ENCODE peak calls at places on chromosome 5, in six cellular contexts. R is stimulated activated CD8-positive, alpha-beta memory T cell treated with anti-CD3 and anti-CD28 coated beads, Interleukin-12 subunit alpha, Interleukin-12 subunit beta, amount 100 ng/mL, for 1 hour; D is NCI-H460; J is heart left ventricle; S is NCI-H2081; B is left ventricle myocardium inferior. A is an unnamed sample.
A peak's percentile ranks its signal among the peaks of the same experiment; 100 is the strongest.

GRCh38 chr5:62606878-62607277 is 28.3 kb downstream of the LRRC70 start:
- DNase-seq in S (no peak), B (no peak), R (no peak), D (no peak), J (no peak), A (no peak)

GRCh38 chr5:10355071-10355889 is 1.8 kb downstream of the MARCHF6 start:
- DNase-seq in R (no peak), J (no peak), B (no peak), S (peak; percentile 62), D (no peak), A (peak; percentile 84)

GRCh38 chr5:139667730-139668063 is 19.5 kb downstream of the CXXC5 start:
- DNase-seq in R (no peak), S (no peak), B (no peak), J (no peak), D (no peak), A (no peak)

GRCh38 chr5:38404667-38405276 is 146.4 kb downstream of the EGFLAM start:
- DNase-seq in R (no peak), S (no peak), B (no peak), D (no peak), J (no peak), A (no peak)

GRCh38 chr5:179840321-179840720 is 18.3 kb downstream of the MRNIP start:
- DNase-seq in B (no peak), R (no peak), S (no peak), D (no peak), J (no peak), A (no peak)

GRCh38 chr5:61449756-61450155 is 117.7 kb downstream of the ZSWIM6 start:
- DNase-seq in R (no peak), D (no peak), S (no peak), B (no peak), J (no peak), A (no peak)

GRCh38 chr5:131224387-131225191 is 39.3 kb upstream of the CDC42SE2 start:
- DNase-seq in R (peak; percentile 2), B (peak; percentile 26), D (no peak), J (no peak), S (no peak), A (no peak)

GRCh38 chr5:142110046-142110531 is 1.5 kb downstream of the NDFIP1 start:
- DNase-seq in J (no peak), D (no peak), S (peak; percentile 18), R (no peak), B (no peak), A (no peak)

GRCh38 chr5:62587737-62588136 is 9.1 kb downstream of the LRRC70 start:
- DNase-seq in J (no peak), S (no peak), B (no peak), R (no peak), D (no peak), A (no peak)

A was measured in NCI-H510A treated with DMSO at 0.1 percent for 48 hours.